ENCODE peak calls at places on chromosomes 11 and 22, in six cellular contexts. One of them, this sample, is unnamed.
A peak's percentile ranks its signal among the peaks of the same experiment; 100 is the strongest.

GRCh38 chr11:133889893-133890292 is 44.6 kb upstream of the SPATA19 start:
- DNase-seq in H1: no peak
- DNase-seq in IMR-90: no peak
- DNase-seq in mesenchymal stem cell: no peak
- DNase-seq in H9: no peak
- DNase-seq in neuronal stem cell: no peak
- DNase-seq in this sample: no peak

GRCh38 chr11:120432056-120433018 is 79.2 kb upstream of the GRIK4 start:
- DNase-seq in H1: no peak
- DNase-seq in IMR-90: peak; percentile 100
- DNase-seq in mesenchymal stem cell: peak; percentile 99
- DNase-seq in H9: no peak
- DNase-seq in neuronal stem cell: no peak
- DNase-seq in this sample: peak; percentile 1

GRCh38 chr22:27687984-27688545 is 113.5 kb downstream of the MN1 start:
- DNase-seq in H1: no peak
- DNase-seq in IMR-90: no peak
- DNase-seq in mesenchymal stem cell: peak; percentile 37
- DNase-seq in H9: no peak
- DNase-seq in neuronal stem cell: no peak
- DNase-seq in this sample: peak; percentile 66

GRCh38 chr11:46759196-46759595 is 40.2 kb downstream of the F2 start:
- DNase-seq in H1: no peak
- DNase-seq in IMR-90: no peak
- DNase-seq in mesenchymal stem cell: no peak
- DNase-seq in H9: no peak
- DNase-seq in neuronal stem cell: no peak
- DNase-seq in this sample: no peak

GRCh38 chr11:99693941-99694492 is 673.3 kb downstream of the CNTN5 start:
- DNase-seq in H1: no peak
- DNase-seq in IMR-90: peak; percentile 94
- DNase-seq in mesenchymal stem cell: peak; percentile 84
- DNase-seq in H9: no peak
- DNase-seq in neuronal stem cell: no peak
- DNase-seq in this sample: no peak

GRCh38 chr11:121237686-121238658 is 54.6 kb upstream of the SC5D start:
- DNase-seq in H1: no peak
- DNase-seq in IMR-90: peak; percentile 62
- DNase-seq in mesenchymal stem cell: peak; percentile 40
- DNase-seq in H9: no peak
- DNase-seq in neuronal stem cell: no peak
- DNase-seq in this sample: no peak

GRCh38 chr11:23359297-23359696 is 499.0 kb upstream of the CCDC179 start:
- DNase-seq in H1: no peak
- DNase-seq in IMR-90: peak; percentile 97
- DNase-seq in mesenchymal stem cell: peak; percentile 88
- DNase-seq in H9: no peak
- DNase-seq in neuronal stem cell: no peak
- DNase-seq in this sample: no peak

GRCh38 chr11:100681064-100681502 is 6.0 kb upstream of the ARHGAP42 start:
- DNase-seq in H1: no peak
- DNase-seq in IMR-90: peak; percentile 34
- DNase-seq in mesenchymal stem cell: peak; percentile 75
- DNase-seq in H9: peak; percentile 67
- DNase-seq in neuronal stem cell: no peak
- DNase-seq in this sample: peak; percentile 71

GRCh38 chr11:114166897-114167323 is 107.4 kb downstream of the ZBTB16 start:
- DNase-seq in H1: no peak
- DNase-seq in IMR-90: peak; percentile 63
- DNase-seq in mesenchymal stem cell: peak; percentile 78
- DNase-seq in H9: no peak
- DNase-seq in neuronal stem cell: no peak
- DNase-seq in this sample: no peak

GRCh38 chr11:19735512-19735911 is 22.9 kb downstream of the NAV2 start:
- DNase-seq in H1: no peak
- DNase-seq in IMR-90: peak; percentile 75
- DNase-seq in mesenchymal stem cell: no peak
- DNase-seq in H9: no peak
- DNase-seq in neuronal stem cell: no peak
- DNase-seq in this sample: no peak

GRCh38 chr22:42428025-42428424 is 4.2 kb downstream of the NFAM1 start:
- DNase-seq in H1: no peak
- DNase-seq in IMR-90: no peak
- DNase-seq in mesenchymal stem cell: no peak
- DNase-seq in H9: no peak
- DNase-seq in neuronal stem cell: no peak
- DNase-seq in this sample: no peak
- H2BK15ac ChIP-seq in H1: peak overlapping the region; percentile 46
- H2BK15ac ChIP-seq in IMR-90: no peak overlapping the region
- H2BK15ac ChIP-seq in mesenchymal stem cell: no peak overlapping the region
- H2BK15ac ChIP-seq in H9: no peak overlapping the region
- H2BK15ac ChIP-seq in neuronal stem cell: peak overlapping the region; percentile 11
- H2BK15ac ChIP-seq in this sample: no peak overlapping the region

DNA sequence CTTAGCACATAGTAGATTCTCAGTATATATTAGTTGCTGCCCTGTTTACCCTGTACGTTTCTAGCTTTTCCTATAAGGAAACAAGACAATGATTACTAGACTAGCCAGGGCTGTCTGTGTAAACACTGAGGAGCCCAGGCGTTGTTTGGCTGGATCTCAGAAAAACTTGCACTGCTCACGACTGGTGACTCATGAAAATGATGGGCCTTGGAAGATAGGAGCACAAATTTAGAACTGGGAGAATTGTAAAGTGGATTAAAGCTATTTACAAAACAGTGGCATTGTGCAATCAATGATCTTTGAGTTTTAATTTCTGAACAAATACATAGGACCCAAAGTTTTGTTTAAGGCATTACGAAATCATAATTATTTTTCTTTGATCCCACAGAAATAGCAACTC is 276.9 kb downstream of the FAM76B start:
- DNase-seq in H1: no peak
- DNase-seq in IMR-90: peak; percentile 88
- DNase-seq in mesenchymal stem cell: peak; percentile 97
- DNase-seq in H9: no peak
- DNase-seq in neuronal stem cell: no peak
- DNase-seq in this sample: no peak
- H2BK15ac ChIP-seq in H1: no peak overlapping the region
- H2BK15ac ChIP-seq in IMR-90: no peak overlapping the region
- H2BK15ac ChIP-seq in mesenchymal stem cell: no peak overlapping the region
- H2BK15ac ChIP-seq in H9: no peak overlapping the region
- H2BK15ac ChIP-seq in neuronal stem cell: no peak overlapping the region
- H2BK15ac ChIP-seq in this sample: no peak overlapping the region

GRCh38 chr11:123195182-123196059 is at the start of gene CLMP:
- DNase-seq in H1: peak; percentile 83
- DNase-seq in IMR-90: peak; percentile 82
- DNase-seq in mesenchymal stem cell: peak; percentile 74
- DNase-seq in H9: peak; percentile 74
- DNase-seq in neuronal stem cell: no peak
- DNase-seq in this sample: peak; percentile 89

GRCh38 chr11:123193742-123194141 is 1.3 kb downstream of the CLMP start:
- DNase-seq in H1: no peak
- DNase-seq in IMR-90: no peak
- DNase-seq in mesenchymal stem cell: peak; percentile 37
- DNase-seq in H9: no peak
- DNase-seq in neuronal stem cell: no peak
- DNase-seq in this sample: peak; percentile 26

GRCh38 chr11:123196060-123196714 is 1.1 kb upstream of the CLMP start:
- DNase-seq in H1: peak; percentile 80
- DNase-seq in IMR-90: no peak
- DNase-seq in mesenchymal stem cell: no peak
- DNase-seq in H9: peak; percentile 78
- DNase-seq in neuronal stem cell: no peak
- DNase-seq in this sample: peak; percentile 82

GRCh38 chr11:123191939-123192338 is 3.1 kb downstream of the CLMP start:
- DNase-seq in H1: no peak
- DNase-seq in IMR-90: no peak
- DNase-seq in mesenchymal stem cell: no peak
- DNase-seq in H9: no peak
- DNase-seq in neuronal stem cell: no peak
- DNase-seq in this sample: no peak

DNA sequence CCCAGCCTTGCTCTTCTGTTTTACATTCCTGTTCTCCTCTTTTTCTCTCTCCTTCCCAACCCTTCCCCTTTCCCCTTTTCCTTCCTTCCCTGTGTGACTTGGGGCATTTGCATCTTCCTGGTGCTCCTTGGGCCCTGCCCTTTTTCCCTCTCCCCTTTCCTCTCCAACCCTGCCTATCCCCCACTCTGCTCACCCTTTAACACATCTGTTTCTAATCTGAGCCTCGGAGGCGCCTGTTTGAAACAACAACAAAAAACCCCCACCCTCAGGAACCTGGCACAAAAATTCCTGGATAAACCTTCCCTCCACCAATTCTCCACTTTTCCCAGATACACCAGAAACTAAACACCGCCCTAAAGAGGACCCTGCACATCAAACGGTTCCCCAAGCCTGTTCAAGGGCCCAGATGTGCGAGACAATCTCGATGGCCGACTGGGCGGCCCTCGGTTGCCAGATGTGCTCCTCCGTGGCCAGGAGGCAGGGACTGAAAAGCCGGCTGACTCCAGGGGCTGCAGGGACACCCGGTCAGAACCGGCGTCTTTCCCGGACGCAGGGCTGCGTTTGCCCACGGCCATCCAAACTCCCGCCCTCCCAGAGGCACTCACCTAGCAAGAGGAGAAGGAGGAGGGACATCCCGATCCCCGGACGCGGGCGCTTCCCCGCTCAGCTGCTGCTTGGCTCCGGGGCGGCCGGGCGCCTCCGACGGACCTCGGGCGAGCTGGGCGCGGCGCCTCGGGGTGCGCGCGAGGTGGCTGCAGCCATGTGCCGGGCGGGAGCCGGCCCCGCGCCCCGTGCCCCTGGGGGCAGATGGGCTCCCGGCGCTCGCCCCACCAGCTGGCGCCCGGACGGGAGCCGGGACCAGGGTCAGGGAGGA is 503 bp downstream of the CLMP start:
- DNase-seq in H1: no peak
- DNase-seq in IMR-90: peak; percentile 48
- DNase-seq in mesenchymal stem cell: peak; percentile 47
- DNase-seq in H9: peak; percentile 75
- DNase-seq in neuronal stem cell: peak; percentile 33
- DNase-seq in this sample: peak; percentile 85
- H2BK15ac ChIP-seq in H1: peak overlapping the region; percentile 47
- H2BK15ac ChIP-seq in IMR-90: peak overlapping the region; percentile 51
- H2BK15ac ChIP-seq in mesenchymal stem cell: peak overlapping the region; percentile 90
- H2BK15ac ChIP-seq in H9: no peak overlapping the region
- H2BK15ac ChIP-seq in neuronal stem cell: peak overlapping the region; percentile 64
- H2BK15ac ChIP-seq in this sample: no peak overlapping the region

DNA sequence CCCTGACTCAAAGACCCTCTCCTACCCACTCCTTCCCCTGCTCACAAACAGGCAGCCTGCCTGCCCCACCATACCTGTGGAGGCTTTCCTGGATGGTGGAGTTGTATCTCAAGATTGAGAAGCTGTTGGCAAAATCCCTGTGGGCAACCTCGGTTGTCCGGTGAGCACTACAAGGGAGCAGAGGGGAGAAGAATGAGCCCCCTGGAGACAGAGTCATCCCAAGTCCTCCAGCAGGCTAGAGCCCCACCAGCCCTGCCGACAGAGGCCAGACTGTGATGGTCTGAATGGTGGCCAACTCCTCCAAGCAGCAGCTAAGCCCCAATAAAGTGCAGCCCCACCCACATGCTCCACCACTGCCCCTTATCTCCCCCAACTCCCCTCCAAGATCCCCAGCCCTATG is 17.5 kb downstream of the TMPRSS13 start:
- DNase-seq in H1: no peak
- DNase-seq in IMR-90: no peak
- DNase-seq in mesenchymal stem cell: no peak
- DNase-seq in H9: peak; percentile 10
- DNase-seq in neuronal stem cell: no peak
- DNase-seq in this sample: no peak
- H2BK15ac ChIP-seq in H1: no peak overlapping the region
- H2BK15ac ChIP-seq in IMR-90: no peak overlapping the region
- H2BK15ac ChIP-seq in mesenchymal stem cell: no peak overlapping the region
- H2BK15ac ChIP-seq in H9: no peak overlapping the region
- H2BK15ac ChIP-seq in neuronal stem cell: peak overlapping the region; percentile 9
- H2BK15ac ChIP-seq in this sample: no peak overlapping the region

GRCh38 chr11:76410771-76411423 is 29.8 kb downstream of the GVQW3 start:
- DNase-seq in H1: peak; percentile 37
- DNase-seq in IMR-90: no peak
- DNase-seq in mesenchymal stem cell: no peak
- DNase-seq in H9: no peak
- DNase-seq in neuronal stem cell: no peak
- DNase-seq in this sample: no peak
- H2BK15ac ChIP-seq in H1: no peak overlapping the region
- H2BK15ac ChIP-seq in IMR-90: no peak overlapping the region
- H2BK15ac ChIP-seq in mesenchymal stem cell: no peak overlapping the region
- H2BK15ac ChIP-seq in H9: no peak overlapping the region
- H2BK15ac ChIP-seq in neuronal stem cell: no peak overlapping the region
- H2BK15ac ChIP-seq in this sample: no peak overlapping the region

DNA sequence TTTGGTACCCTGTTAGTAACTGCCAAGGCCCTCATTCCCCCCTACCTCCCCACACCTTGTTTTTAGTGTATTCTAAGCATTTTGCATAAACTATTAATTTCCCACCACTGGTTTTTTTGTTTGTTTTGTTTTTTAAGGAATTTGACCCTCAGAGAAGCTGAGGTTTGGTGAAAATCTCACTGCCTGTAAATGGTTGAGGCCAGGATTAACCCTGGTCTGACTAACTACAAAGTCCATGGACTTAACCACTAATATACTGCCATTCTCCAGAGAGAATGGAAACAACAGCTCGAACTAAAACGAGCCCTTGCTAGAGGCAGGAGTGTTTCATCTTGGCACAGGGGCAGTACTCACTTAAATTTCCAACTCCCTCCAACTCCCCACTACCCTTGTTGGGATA is 2.9 kb downstream of the CTNND1 start:
- DNase-seq in H1: no peak
- DNase-seq in IMR-90: no peak
- DNase-seq in mesenchymal stem cell: peak; percentile 31
- DNase-seq in H9: no peak
- DNase-seq in neuronal stem cell: no peak
- DNase-seq in this sample: no peak
- H2BK15ac ChIP-seq in H1: no peak overlapping the region
- H2BK15ac ChIP-seq in IMR-90: no peak overlapping the region
- H2BK15ac ChIP-seq in mesenchymal stem cell: no peak overlapping the region
- H2BK15ac ChIP-seq in H9: no peak overlapping the region
- H2BK15ac ChIP-seq in neuronal stem cell: no peak overlapping the region
- H2BK15ac ChIP-seq in this sample: no peak overlapping the region